ENCODE peak calls at places on chromosomes 1 and 21, in nine cellular contexts. Z is heart left ventricle; O is HS-5; Y is cardiac muscle cell; S is HEK293T; J is stimulated activated CD4-positive, alpha-beta T cell treated with anti-CD3 and anti-CD28 coated beads, TNF-alpha, amount 100 ng/mL, for 4 hours; A is stimulated activated CD8-positive, alpha-beta memory T cell treated with anti-CD3 and anti-CD28 coated beads, Interleukin-4, amount 100 ng/mL, for 1 hour; D is NCI-H2081; M is amniotic epithelial cell. N is an unnamed sample.

GRCh38 chr1:158045639-158046038 is 52.2 kb downstream of the KIRREL1 start:
- DNase-seq in J (no peak), Y (peak), M (peak), S (no peak), A (no peak), D (no peak), Z (peak), O (peak), N (peak)

GRCh38 chr1:6614019-6614952 is 755 bp downstream of the PHF13 start:
- DNase-seq in Z (peak), J (peak), Y (peak), A (no peak), D (no peak), O (no peak), S (peak), M (no peak), N (no peak)

GRCh38 chr1:176880954-176881595 is 283.4 kb downstream of the ASTN1 start:
- DNase-seq in Z (peak), A (no peak), M (peak), Y (peak), D (peak), S (peak), J (no peak), O (no peak), N (no peak)

GRCh38 chr1:212459656-212460055 is 26.9 kb downstream of the NENF start:
- DNase-seq in S (no peak), Y (no peak), D (no peak), O (no peak), Z (no peak), A (no peak), J (no peak), M (no peak), N (no peak)

GRCh38 chr1:220170836-220171526 is 77.0 kb downstream of the IARS2 start:
- DNase-seq in J (no peak), O (no peak), D (no peak), A (no peak), Z (no peak), M (no peak), S (no peak), Y (no peak), N (no peak)

GRCh38 chr21:41369105-41369914 is 7.5 kb downstream of the MX2 start:
- DNase-seq in O (no peak), S (no peak), M (no peak), Z (peak), A (no peak), J (no peak), Y (peak), D (no peak), N (no peak)

GRCh38 chr1:48492392-48492791 is 20.4 kb upstream of the SPATA6 start:
- DNase-seq in Z (no peak), M (no peak), Y (peak), O (no peak), D (peak), S (no peak), J (no peak), A (no peak), N (no peak)

GRCh38 chr21:31254131-31254530 is 89.9 kb downstream of the TIAM1 start:
- DNase-seq in M (no peak), Z (no peak), O (no peak), A (no peak), D (no peak), J (no peak), Y (no peak), S (no peak), N (no peak)

GRCh38 chr1:201450721-201451291 is 18.2 kb downstream of the PHLDA3 start:
- DNase-seq in Y (peak), Z (peak), S (peak), A (no peak), J (no peak), M (peak), O (no peak), D (no peak), N (no peak)

GRCh38 chr1:203464226-203464625 is 11.4 kb upstream of the PRELP start:
- DNase-seq in Z (no peak), D (peak), O (no peak), J (no peak), A (no peak), M (no peak), S (no peak), Y (peak), N (no peak)

GRCh38 chr1:59186656-59187055 is 110.2 kb upstream of the FGGY start:
- DNase-seq in A (no peak), M (peak), Y (peak), Z (no peak), S (no peak), O (no peak), D (no peak), J (no peak), N (peak)

GRCh38 chr21:15241997-15242767 is 177.4 kb upstream of the NRIP1 start:
- DNase-seq in J (no peak), S (no peak), M (peak), A (no peak), D (no peak), Y (no peak), Z (no peak), O (no peak), N (no peak)

GRCh38 chr1:68473060-68473459 is 23.3 kb upstream of the RPE65 start:
- DNase-seq in Z (no peak), O (no peak), S (no peak), A (no peak), D (no peak), J (no peak), Y (no peak), M (no peak), N (no peak)

GRCh38 chr1:62384276-62385005 is 52.4 kb upstream of the USP1 start:
- DNase-seq in Y (peak), O (peak), D (peak), A (no peak), J (no peak), S (no peak), M (peak), Z (peak), N (peak)

GRCh38 chr1:31705080-31705866 is 1.5 kb upstream of the COL16A1 start:
- DNase-seq in D (no peak), O (no peak), S (peak), Y (peak), M (peak), Z (peak), J (peak), A (peak), N (no peak)